ENCODE peak calls at places on chromosomes 1 and 21, in eight cellular contexts. L is WTC11; J is transverse colon; N is astrocyte of the cerebellum; X is CD4-positive, alpha-beta T cell; I is sigmoid colon; H is fibroblast of lung; A is stomach. V is an unnamed sample.
A peak's percentile ranks its signal among the peaks of the same experiment; 100 is the strongest.

GRCh38 chr1:26723013-26723991 is 27.5 kb downstream of the ARID1A start:
- DNase-seq in I (peak; percentile 97), H (peak; percentile 98), X (peak; percentile 11), N (peak; percentile 100), A (peak; percentile 89), L (peak; percentile 72), J (peak; percentile 84), V (peak; percentile 98)

GRCh38 chr21:21664871-21665270 is 666.7 kb downstream of the NCAM2 start:
- DNase-seq in I (no peak), N (no peak), J (no peak), L (no peak), A (no peak), H (peak; percentile 17), X (no peak), V (no peak)

GRCh38 chr1:24541711-24542346 is 14.1 kb upstream of the NCMAP start:
- DNase-seq in N (no peak), H (no peak), I (no peak), X (no peak), L (peak; percentile 57), A (peak; percentile 29), J (peak; percentile 56), V (no peak)

GRCh38 chr1:187067160-187067559 is 238.4 kb downstream of the PLA2G4A start:
- DNase-seq in J (no peak), I (no peak), H (no peak), A (peak; percentile 40), L (no peak), X (no peak), N (no peak), V (no peak)

GRCh38 chr1:211788626-211789025 is 41.9 kb downstream of the LPGAT1 start:
- DNase-seq in J (no peak), L (no peak), H (peak; percentile 47), A (no peak), X (no peak), N (no peak), I (no peak), V (peak; percentile 10)

GRCh38 chr1:60564856-60565445 is 491.4 kb upstream of the C1orf87 start:
- DNase-seq in L (no peak), N (peak; percentile 3), X (no peak), J (no peak), I (no peak), A (no peak), H (peak; percentile 27), V (no peak)

GRCh38 chr1:215599418-215599817 is 32.3 kb downstream of the KCTD3 start:
- DNase-seq in A (no peak), N (peak; percentile 45), J (no peak), H (peak; percentile 72), L (no peak), X (no peak), I (no peak), V (no peak)

GRCh38 chr21:21200103-21200938 is 202.1 kb downstream of the NCAM2 start:
- DNase-seq in X (no peak), L (no peak), A (no peak), N (peak; percentile 95), J (peak; percentile 27), I (peak; percentile 83), H (peak; percentile 98), V (peak; percentile 91)

GRCh38 chr21:41402796-41403195 is 23.2 kb upstream of the MX1 start:
- DNase-seq in L (no peak), X (no peak), A (no peak), N (no peak), I (no peak), H (no peak), J (no peak), V (no peak)

GRCh38 chr1:26159113-26160039 is 497 bp downstream of the FAM110D start:
- DNase-seq in L (no peak), A (no peak), X (no peak), J (no peak), H (no peak), N (no peak), I (no peak), V (no peak)

GRCh38 chr1:180382326-180383115 is 119.9 kb downstream of the ACBD6 start:
- DNase-seq in X (no peak), I (no peak), H (peak; percentile 4), J (no peak), A (no peak), N (no peak), L (no peak), V (no peak)

GRCh38 chr21:44626262-44626661 is 631 bp upstream of the KRTAP10-9 start:
- DNase-seq in X (no peak), A (no peak), J (no peak), I (no peak), H (no peak), N (no peak), L (no peak), V (no peak)

GRCh38 chr1:52631759-52632331 is 1.1 kb upstream of the SHISAL2A start:
- DNase-seq in L (no peak), I (no peak), H (no peak), J (no peak), A (no peak), N (no peak), X (no peak), V (no peak)

GRCh38 chr1:94335950-94336349 is 82.2 kb upstream of the ABCD3 start:
- DNase-seq in X (no peak), A (peak; percentile 73), H (peak; percentile 96), L (peak; percentile 48), N (peak; percentile 94), J (peak; percentile 70), I (peak; percentile 86), V (peak; percentile 88)

GRCh38 chr1:84719477-84720274 is 29.4 kb upstream of the SSX2IP start:
- DNase-seq in J (no peak), A (no peak), L (no peak), H (no peak), I (no peak), N (no peak), X (no peak), V (no peak)

GRCh38 chr1:220013497-220013896 is 32.8 kb downstream of the EPRS1 start:
- DNase-seq in H (peak; percentile 10), A (no peak), X (no peak), I (no peak), J (no peak), N (no peak), L (no peak), V (no peak)

GRCh38 chr1:156760092-156760795 is 7.1 kb upstream of the PRCC start:
- DNase-seq in N (no peak), I (peak; percentile 36), L (no peak), A (no peak), X (no peak), J (no peak), H (no peak), V (no peak)
- TF ChIP-seq CTCF in N (no peak), I (no peak), L (no peak), A (no peak), X (no peak), J (no peak), H (no peak), V (no peak)

DNA sequence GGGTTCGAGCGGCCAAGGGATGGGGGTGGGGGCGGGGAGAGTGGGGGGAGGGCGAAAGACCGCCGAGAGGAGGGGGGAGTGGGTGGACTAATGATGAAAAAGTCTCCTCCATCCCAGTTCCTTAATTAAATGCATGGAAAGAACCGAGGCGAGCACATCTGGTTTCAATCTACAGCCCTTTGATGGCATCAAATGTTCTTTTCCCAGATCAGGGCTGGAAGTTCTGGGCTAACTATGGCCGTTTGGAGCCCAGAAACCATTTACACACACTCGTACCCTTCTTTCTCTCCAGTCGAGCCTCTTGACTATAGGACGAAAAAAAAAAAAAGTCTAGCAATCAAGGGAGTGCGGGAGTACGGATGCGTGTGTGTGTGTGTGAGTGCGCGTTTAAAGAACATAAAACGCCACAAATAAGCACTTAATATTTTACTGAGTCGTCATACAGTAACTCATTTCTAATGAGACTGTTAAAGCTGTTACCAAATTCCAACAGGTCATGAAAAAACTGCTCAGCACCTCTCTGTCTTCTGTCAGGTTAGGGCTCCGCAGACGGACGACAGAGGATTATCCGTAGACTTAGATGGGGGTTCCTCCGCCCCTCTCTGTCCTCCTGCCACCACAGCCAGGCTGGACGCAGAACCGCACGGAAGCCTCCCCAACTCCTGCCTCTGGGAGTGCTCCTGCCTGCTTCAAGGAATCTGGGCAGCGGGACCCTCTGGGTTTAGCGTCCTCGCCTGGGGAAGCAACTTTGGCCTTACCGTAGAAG is 2.1 kb upstream of the PRRX1 start:
- DNase-seq in H (peak; percentile 68), X (no peak), N (no peak), J (no peak), A (no peak), I (no peak), L (peak; percentile 53), V (no peak)
- TF ChIP-seq CTCF in H (peak; percentile 19), X (no peak), N (peak; percentile 13), J (no peak), A (no peak), I (no peak), L (no peak), V (no peak)

GRCh38 chr21:37532868-37533780 is 166.6 kb downstream of the DYRK1A start:
- DNase-seq in H (peak; percentile 29), J (no peak), I (no peak), L (peak; percentile 16), X (no peak), A (peak; percentile 63), N (no peak), V (no peak)

GRCh38 chr21:37534431-37534830 is 167.9 kb downstream of the DYRK1A start:
- DNase-seq in J (no peak), N (no peak), X (no peak), H (no peak), L (no peak), I (no peak), A (no peak), V (no peak)

GRCh38 chr21:37529649-37530048 is 163.1 kb downstream of the DYRK1A start:
- DNase-seq in H (no peak), J (no peak), I (no peak), L (no peak), N (no peak), X (no peak), A (no peak), V (no peak)

GRCh38 chr21:37530901-37531351 is 164.4 kb downstream of the DYRK1A start:
- DNase-seq in H (no peak), N (no peak), A (no peak), J (no peak), X (no peak), L (no peak), I (no peak), V (no peak)

DNA sequence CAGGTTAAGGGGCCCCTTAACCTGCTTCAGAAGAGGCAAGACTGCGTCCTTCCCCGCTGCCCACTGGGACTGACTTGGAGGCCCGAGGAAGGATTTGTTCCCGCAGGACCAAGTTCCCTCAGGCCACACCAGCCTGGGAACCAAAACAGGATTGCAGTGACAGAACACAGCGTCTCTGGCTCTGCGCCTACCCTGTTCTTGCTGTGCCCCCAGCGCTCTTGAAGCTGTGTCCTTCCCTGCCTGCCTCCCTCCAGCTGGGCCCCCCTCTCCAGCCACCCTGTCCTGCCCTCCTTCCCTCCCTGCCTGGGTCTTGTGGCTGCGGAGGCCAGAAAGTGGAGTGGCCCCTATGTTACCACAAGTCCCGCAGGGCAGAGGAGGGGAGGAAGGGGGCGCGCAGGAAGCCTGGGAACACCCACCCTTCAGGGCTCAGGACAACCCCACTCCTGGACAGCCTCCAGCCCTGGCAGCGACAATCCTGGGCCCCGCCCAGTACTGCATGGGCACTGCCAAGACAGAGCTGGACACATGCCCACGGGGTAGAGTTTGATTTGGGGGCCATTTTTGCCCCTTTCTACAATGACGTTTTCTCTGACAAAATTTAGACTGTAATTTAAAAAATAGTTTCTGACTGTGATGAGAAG is 164.9 kb downstream of the DYRK1A start:
- DNase-seq in J (peak; percentile 20), L (no peak), H (no peak), I (no peak), X (no peak), N (no peak), A (peak; percentile 63), V (no peak)
- TF ChIP-seq CTCF in J (no peak), L (no peak), H (no peak), I (no peak), X (no peak), N (no peak), A (no peak), V (no peak)

GRCh38 chr1:201309420-201309819 is 26.1 kb downstream of the PKP1 start:
- DNase-seq in L (peak; percentile 78), N (no peak), H (no peak), J (peak; percentile 82), X (no peak), I (peak; percentile 75), A (peak; percentile 55), V (no peak)
- TF ChIP-seq CTCF in L (no peak), N (peak; percentile 4), H (no peak), J (no peak), X (no peak), I (no peak), A (no peak), V (no peak)

V was measured in AG09319.